ENCODE peak calls at places on chromosomes 2 and 18, in five cellular contexts. Q, C, T, P and U are unnamed samples.

GRCh38 chr2:130261970-130262760 is 63.9 kb upstream of the TUBA3E start:
- DNase-seq in Q (no peak), C (no peak), T (peak; percentile 77), P (no peak), U (no peak)

GRCh38 chr2:175203621-175204496 is 22.3 kb upstream of the ATP5MC3 start:
- DNase-seq in Q (peak; percentile 36), C (no peak), T (peak; percentile 56), P (peak; percentile 50), U (no peak)

GRCh38 chr2:25349397-25349796 is 7.7 kb upstream of the DNMT3A start:
- DNase-seq in Q (no peak), C (no peak), T (no peak), P (no peak), U (no peak)

GRCh38 chr2:37869756-37870155 is 55.3 kb upstream of the RMDN2 start:
- DNase-seq in Q (no peak), C (no peak), T (no peak), P (no peak), U (no peak)

GRCh38 chr2:14459927-14460326 is 172.6 kb upstream of the LRATD1 start:
- DNase-seq in Q (no peak), C (no peak), T (no peak), P (no peak), U (no peak)

GRCh38 chr2:69816923-69817542 is 12.4 kb upstream of the GMCL1 start:
- DNase-seq in Q (peak; percentile 66), C (peak; percentile 66), T (peak; percentile 39), P (peak; percentile 94), U (peak; percentile 21)

GRCh38 chr2:24359701-24360049 is 661 bp downstream of the ITSN2 start:
- DNase-seq in Q (no peak), C (no peak), T (no peak), P (no peak), U (no peak)

GRCh38 chr2:217610411-217610814 is 392.4 kb downstream of the TNS1 start:
- DNase-seq in Q (no peak), C (peak; percentile 31), T (no peak), P (no peak), U (no peak)

GRCh38 chr2:199596549-199596948 is 138.8 kb upstream of the SATB2 start:
- DNase-seq in Q (peak; percentile 13), C (no peak), T (no peak), P (peak; percentile 41), U (no peak)

GRCh38 chr2:239112127-239112774 is 264.4 kb downstream of the TWIST2 start:
- DNase-seq in Q (no peak), C (no peak), T (no peak), P (no peak), U (no peak)

GRCh38 chr2:147829106-147829505 is 15.7 kb upstream of the ACVR2A start:
- DNase-seq in Q (peak; percentile 12), C (no peak), T (no peak), P (no peak), U (no peak)

GRCh38 chr2:11712866-11713265 is 33.6 kb upstream of the LPIN1 start:
- DNase-seq in Q (no peak), C (no peak), T (no peak), P (no peak), U (no peak)

GRCh38 chr18:72419914-72420313 is 124.2 kb downstream of the CBLN2 start:
- DNase-seq in Q (no peak), C (no peak), T (no peak), P (no peak), U (no peak)

GRCh38 chr2:39119732-39120520 is 925 bp downstream of the SOS1 start:
- DNase-seq in Q (peak; percentile 81), C (no peak), T (peak; percentile 95), P (peak; percentile 43), U (peak; percentile 58)

GRCh38 chr2:237354930-237355329 is 59.0 kb downstream of the COL6A3 start:
- DNase-seq in Q (no peak), C (no peak), T (no peak), P (no peak), U (no peak)

GRCh38 chr18:76788571-76789317 is 33.6 kb upstream of the ZNF236 start:
- DNase-seq in Q (no peak), C (no peak), T (no peak), P (no peak), U (no peak)

GRCh38 chr2:205683179-205683978 is 1.1 kb downstream of the NRP2 start:
- DNase-seq in Q (no peak), C (no peak), T (no peak), P (no peak), U (no peak)

GRCh38 chr2:159960413-159960812 is 102.0 kb downstream of the PLA2R1 start:
- DNase-seq in Q (no peak), C (peak; percentile 44), T (no peak), P (no peak), U (no peak)

GRCh38 chr18:26579941-26580618 is 31.7 kb upstream of the KCTD1 start:
- DNase-seq in Q (no peak), C (no peak), T (no peak), P (peak; percentile 15), U (no peak)

GRCh38 chr18:69574401-69574800 is 173.7 kb downstream of the DOK6 start:
- DNase-seq in Q (no peak), C (no peak), T (no peak), P (no peak), U (no peak)

GRCh38 chr2:49236316-49236715 is 82.0 kb upstream of the FSHR start:
- DNase-seq in Q (no peak), C (no peak), T (no peak), P (no peak), U (no peak)

GRCh38 chr2:20506281-20506685 is 59.4 kb downstream of the RHOB start:
- DNase-seq in Q (no peak), C (no peak), T (no peak), P (peak; percentile 75), U (no peak)

GRCh38 chr2:162245737-162246136 is 2.5 kb upstream of the FAP start:
- DNase-seq in Q (no peak), C (no peak), T (no peak), P (no peak), U (no peak)

GRCh38 chr2:233142355-233142897 is 82.3 kb downstream of the INPP5D start:
- DNase-seq in Q (no peak), C (peak; percentile 74), T (no peak), P (no peak), U (peak; percentile 42)

GRCh38 chr2:5392658-5393057 is 299.5 kb upstream of the SOX11 start:
- DNase-seq in Q (no peak), C (no peak), T (no peak), P (no peak), U (no peak)

GRCh38 chr2:240450532-240451107 is 15.2 kb downstream of the GPC1 start:
- DNase-seq in Q (no peak), C (no peak), T (no peak), P (no peak), U (no peak)
- TF ChIP-seq TAF1 in Q (no peak), C (no peak), T (no peak), P (no peak), U (no peak)

GRCh38 chr2:139217641-139218040 is 437.5 kb upstream of the NXPH2 start:
- DNase-seq in Q (no peak), C (no peak), T (no peak), P (no peak), U (no peak)
- TF ChIP-seq TAF1 in Q (no peak), C (no peak), T (no peak), P (no peak), U (no peak)

GRCh38 chr2:189013677-189014380 is 39.7 kb downstream of the COL3A1 start:
- DNase-seq in Q (no peak), C (no peak), T (no peak), P (no peak), U (no peak)
- TF ChIP-seq TAF1 in Q (no peak), C (no peak), T (no peak), P (no peak), U (no peak)

GRCh38 chr18:51010218-51010617 is 19.8 kb upstream of the SMAD4 start:
- DNase-seq in Q (no peak), C (no peak), T (no peak), P (no peak), U (no peak)

GRCh38 chr18:51011709-51012108 is 18.3 kb upstream of the SMAD4 start:
- DNase-seq in Q (no peak), C (no peak), T (no peak), P (no peak), U (no peak)

GRCh38 chr18:51006948-51007786 is 22.8 kb upstream of the SMAD4 start:
- DNase-seq in Q (peak; percentile 68), C (no peak), T (no peak), P (peak; percentile 35), U (no peak)

GRCh38 chr18:51007787-51008134 is 22.3 kb upstream of the SMAD4 start:
- DNase-seq in Q (no peak), C (no peak), T (no peak), P (no peak), U (no peak)

DNA sequence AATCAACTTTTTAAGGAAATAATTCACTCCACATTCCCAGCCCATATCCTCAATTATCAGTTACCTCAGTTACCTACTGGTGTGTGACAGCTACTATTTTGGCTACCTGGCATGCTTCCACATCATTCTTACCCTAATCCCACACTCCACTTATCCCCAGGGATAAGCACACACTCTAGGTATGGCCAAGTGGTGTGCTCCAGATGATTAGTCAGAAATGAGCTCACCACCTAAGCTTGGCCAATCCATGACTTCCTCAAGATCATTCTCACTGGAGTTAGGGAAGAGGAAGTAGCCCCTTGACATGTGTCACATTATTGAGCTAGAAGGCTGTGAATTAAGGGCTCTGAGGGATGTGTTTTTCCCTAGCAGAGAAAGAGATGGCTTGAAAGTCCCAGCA is 20.9 kb upstream of the SMAD4 start:
- DNase-seq in Q (no peak), C (no peak), T (no peak), P (no peak), U (no peak)
- TF ChIP-seq TAF1 in Q (no peak), C (no peak), T (no peak), P (no peak), U (no peak)